ENCODE peak calls at places on chromosomes 4 and X, in eight cellular contexts. E, A, I, C, T, F, L and B are unnamed samples.
A peak's percentile ranks its signal among the peaks of the same experiment; 100 is the strongest.

GRCh38 chr4:145609494-145610427 is 9.4 kb upstream of the MMAA start:
- DNase-seq in E (peak; percentile 86), A (peak; percentile 73), I (peak; percentile 68), C (peak; percentile 28), T (peak; percentile 58), F (no peak), L (peak; percentile 74), B (peak; percentile 42)

GRCh38 chr4:37816006-37816405 is 10.5 kb upstream of the PGM2 start:
- DNase-seq in E (no peak), A (no peak), I (no peak), C (no peak), T (no peak), F (no peak), L (no peak), B (no peak)

GRCh38 chrX:39261446-39262147 is 460.3 kb downstream of the MID1IP1 start:
- DNase-seq in E (no peak), A (no peak), I (peak; percentile 8), C (no peak), T (peak; percentile 0), F (no peak), L (peak; percentile 24), B (no peak)

GRCh38 chrX:40088299-40088625 is 9.5 kb downstream of the BCOR start:
- DNase-seq in E (no peak), A (no peak), I (no peak), C (no peak), T (no peak), F (no peak), L (no peak), B (no peak)

GRCh38 chrX:56733459-56734046 is 4.5 kb downstream of the NBDY start:
- DNase-seq in E (peak; percentile 92), A (peak; percentile 68), I (no peak), C (no peak), T (peak; percentile 17), F (no peak), L (peak; percentile 37), B (no peak)

GRCh38 chr4:6957148-6957520 is 47.5 kb downstream of the TBC1D14 start:
- DNase-seq in E (peak; percentile 21), A (peak; percentile 86), I (no peak), C (no peak), T (no peak), F (peak; percentile 28), L (peak; percentile 57), B (no peak)

GRCh38 chr4:118102195-118102594 is 67.9 kb downstream of the NDST3 start:
- DNase-seq in E (no peak), A (no peak), I (no peak), C (no peak), T (no peak), F (no peak), L (no peak), B (no peak)

GRCh38 chr4:36471903-36472302 is 190.5 kb downstream of the DTHD1 start:
- DNase-seq in E (no peak), A (no peak), I (no peak), C (no peak), T (no peak), F (no peak), L (no peak), B (no peak)

GRCh38 chr4:102623622-102624021 is 122.5 kb downstream of the NFKB1 start:
- DNase-seq in E (no peak), A (no peak), I (peak; percentile 28), C (no peak), T (peak; percentile 77), F (no peak), L (peak; percentile 82), B (no peak)

GRCh38 chr4:7226993-7227392 is 34.7 kb downstream of the SORCS2 start:
- DNase-seq in E (no peak), A (no peak), I (no peak), C (no peak), T (no peak), F (no peak), L (no peak), B (no peak)

GRCh38 chrX:154135458-154136229 is 8.4 kb upstream of the OPN1LW start:
- DNase-seq in E (no peak), A (no peak), I (no peak), C (no peak), T (no peak), F (no peak), L (no peak), B (no peak)

GRCh38 chrX:2497961-2498780 is 2.6 kb downstream of the DHRSX start:
- DNase-seq in E (peak; percentile 69), A (peak; percentile 41), I (no peak), C (no peak), T (peak; percentile 97), F (peak; percentile 38), L (peak; percentile 48), B (no peak)

GRCh38 chrX:56766554-56767412 is 37.7 kb downstream of the NBDY start:
- DNase-seq in E (peak; percentile 48), A (peak; percentile 23), I (no peak), C (no peak), T (no peak), F (no peak), L (no peak), B (no peak)

GRCh38 chr4:10061650-10062415 is 40.5 kb upstream of the SLC2A9 start:
- DNase-seq in E (no peak), A (no peak), I (no peak), C (no peak), T (no peak), F (no peak), L (no peak), B (no peak)

GRCh38 chr4:153988446-153988845 is 199.6 kb upstream of the SFRP2 start:
- DNase-seq in E (no peak), A (no peak), I (no peak), C (no peak), T (no peak), F (no peak), L (peak; percentile 32), B (no peak)

GRCh38 chrX:48696301-48697181 is at the start of gene SUV39H1:
- DNase-seq in E (peak; percentile 94), A (peak; percentile 88), I (peak; percentile 64), C (no peak), T (peak; percentile 71), F (peak; percentile 94), L (peak; percentile 87), B (peak; percentile 43)

GRCh38 chrX:130607431-130607830 is 205.6 kb downstream of the RBMX2 start:
- DNase-seq in E (no peak), A (no peak), I (no peak), C (no peak), T (no peak), F (no peak), L (no peak), B (no peak)

GRCh38 chr4:116015549-116015948 is 902.1 kb upstream of the NDST4 start:
- DNase-seq in E (no peak), A (no peak), I (no peak), C (no peak), T (no peak), F (no peak), L (no peak), B (no peak)

GRCh38 chr4:125750827-125751466 is 436.2 kb downstream of the FAT4 start:
- DNase-seq in E (no peak), A (no peak), I (no peak), C (peak; percentile 17), T (peak; percentile 23), F (no peak), L (peak; percentile 63), B (no peak)
- TF ChIP-seq CTCF in E (no peak), A (peak; percentile 19), I (peak; percentile 25), C (peak; percentile 53), T (peak; percentile 73), F (no peak), L (peak; percentile 59), B (no peak)

DNA sequence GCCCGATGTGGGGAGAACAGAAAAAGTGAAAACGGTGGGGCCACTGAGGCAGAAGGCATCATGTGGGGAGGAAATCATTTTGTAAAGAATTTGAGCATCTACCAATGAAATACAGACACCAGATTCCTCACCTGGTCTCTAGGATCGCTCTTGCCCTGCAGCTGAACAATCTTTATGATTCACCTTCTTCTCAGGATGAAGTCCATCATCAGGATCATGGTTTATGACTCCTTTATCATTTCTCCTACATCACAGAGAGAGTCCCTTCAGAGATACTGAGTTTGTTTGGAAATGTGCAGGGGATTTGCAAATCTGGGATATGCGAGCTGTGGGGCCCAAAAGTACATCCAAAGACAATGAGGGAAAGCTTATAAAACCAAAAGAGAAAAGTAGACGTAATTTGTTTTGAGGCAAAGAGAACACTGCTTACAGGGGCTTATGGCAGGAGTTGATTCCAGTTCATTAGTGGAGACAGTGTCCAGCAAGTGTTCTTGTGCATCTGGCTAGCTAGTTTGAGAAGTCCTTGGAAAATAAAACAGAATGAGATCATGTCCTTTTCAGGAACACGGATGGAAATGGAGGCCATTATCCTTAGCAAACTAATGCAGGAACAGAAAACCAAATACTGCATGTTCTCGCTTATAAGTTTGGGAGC is 15.3 kb upstream of the ANXA5 start:
- DNase-seq in E (no peak), A (no peak), I (no peak), C (no peak), T (no peak), F (no peak), L (peak; percentile 40), B (no peak)
- H3K4me3 ChIP-seq in E (no peak overlapping the region), A (peak overlapping the region; percentile 1), I (peak overlapping the region; percentile 20), C (no peak overlapping the region), T (peak overlapping the region; percentile 58), F (peak overlapping the region; percentile 35), L (no peak overlapping the region), B (no peak overlapping the region)

DNA sequence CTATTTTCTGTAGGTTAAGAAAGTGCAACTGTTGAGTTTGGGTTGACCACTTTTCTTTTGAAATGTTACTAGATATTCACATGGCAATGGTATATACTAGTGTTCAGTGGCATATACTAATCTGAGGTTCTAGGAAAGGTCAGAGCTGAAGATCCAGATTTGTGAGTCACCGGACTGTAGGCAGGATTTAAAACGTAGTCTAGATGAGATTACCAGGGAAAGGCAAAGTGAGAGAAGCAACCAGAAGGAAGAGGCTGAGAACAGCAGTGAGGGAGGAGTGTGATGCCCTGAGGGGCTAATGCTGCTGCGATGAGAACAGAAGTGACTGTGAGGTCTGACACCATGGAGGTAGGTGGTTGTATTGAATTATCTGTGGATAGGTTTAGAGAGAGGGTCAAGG is 9.7 kb upstream of the PLA2G12A start:
- DNase-seq in E (no peak), A (no peak), I (no peak), C (no peak), T (no peak), F (no peak), L (no peak), B (no peak)
- TF ChIP-seq CTCF in E (no peak), A (no peak), I (no peak), C (no peak), T (no peak), F (no peak), L (no peak), B (no peak)

DNA sequence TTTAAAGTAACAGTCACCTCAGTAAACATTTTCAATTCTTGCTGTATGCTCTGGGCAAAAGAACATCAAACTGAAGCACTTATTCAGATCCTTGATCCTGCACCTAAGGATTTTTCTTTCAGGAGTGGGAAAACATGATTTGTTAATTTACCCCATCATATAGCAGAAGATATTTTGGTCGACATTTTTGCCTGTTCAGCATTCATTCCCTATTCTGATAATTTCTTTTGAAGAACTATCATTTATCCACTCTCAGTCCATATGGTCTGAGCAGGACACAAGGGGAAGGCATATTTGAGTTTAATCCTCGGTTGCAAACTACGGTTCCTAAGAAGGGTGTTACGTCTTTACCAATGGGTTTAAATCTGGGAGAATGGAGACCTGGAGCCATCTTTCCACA is 1.2 kb upstream of the CLOCK start:
- DNase-seq in E (no peak), A (no peak), I (no peak), C (no peak), T (no peak), F (no peak), L (no peak), B (no peak)
- H3K4me3 ChIP-seq in E (peak overlapping the region; percentile 90), A (peak overlapping the region; percentile 93), I (peak overlapping the region; percentile 80), C (peak overlapping the region; percentile 79), T (peak overlapping the region; percentile 78), F (peak overlapping the region; percentile 61), L (peak overlapping the region; percentile 80), B (peak overlapping the region; percentile 95)